ENCODE peak calls at places on chromosome 15, in eight cellular contexts. D is stimulated activated CD4-positive, alpha-beta T cell treated with anti-CD3 and anti-CD28 coated beads, Interleukin-15, amount 100 ng/mL, for 1 hour; E is activated CD4-positive, CD25-positive, alpha-beta regulatory T cell; X is Right ventricle myocardium superior; V is globus pallidus; H is GM13976; Z is neural crest cell; L is COR-L47. P is an unnamed sample.

GRCh38 chr15:52423852-52424251 is 104.8 kb downstream of the MYO5A start:
- DNase-seq in D (no peak), E (no peak), X (no peak), V (no peak), H (no peak), Z (no peak), L (no peak), P (no peak)

GRCh38 chr15:57570994-57571393 is 20.7 kb upstream of the MYZAP start:
- DNase-seq in D (no peak), E (no peak), X (no peak), V (no peak), H (no peak), Z (no peak), L (no peak), P (no peak)

GRCh38 chr15:63188247-63188936 is 1.0 kb upstream of the RAB8B start:
- DNase-seq in D (no peak), E (no peak), X (no peak), V (no peak), H (peak), Z (no peak), L (no peak), P (no peak)

GRCh38 chr15:81526029-81526428 is 152.0 kb upstream of the TMC3 start:
- DNase-seq in D (no peak), E (no peak), X (no peak), V (no peak), H (no peak), Z (no peak), L (no peak), P (no peak)

GRCh38 chr15:29613951-29614382 is 208.3 kb downstream of the TJP1 start:
- DNase-seq in D (no peak), E (no peak), X (no peak), V (no peak), H (no peak), Z (no peak), L (peak), P (no peak)

GRCh38 chr15:90597477-90598052 is 67.8 kb downstream of the CRTC3 start:
- DNase-seq in D (no peak), E (no peak), X (no peak), V (no peak), H (peak), Z (no peak), L (no peak), P (no peak)

GRCh38 chr15:50380089-50380488 is 25.1 kb upstream of the GABPB1 start:
- DNase-seq in D (no peak), E (no peak), X (no peak), V (no peak), H (no peak), Z (no peak), L (no peak), P (no peak)

GRCh38 chr15:69311319-69311721 is 12.6 kb downstream of the PAQR5 start:
- DNase-seq in D (no peak), E (no peak), X (no peak), V (no peak), H (no peak), Z (no peak), L (no peak), P (no peak)

GRCh38 chr15:47244361-47244760 is 472.9 kb upstream of the SEMA6D start:
- DNase-seq in D (no peak), E (no peak), X (no peak), V (no peak), H (no peak), Z (no peak), L (no peak), P (no peak)

GRCh38 chr15:31511707-31512310 is 185.2 kb downstream of the KLF13 start:
- DNase-seq in D (no peak), E (no peak), X (no peak), V (no peak), H (peak), Z (no peak), L (no peak), P (no peak)

GRCh38 chr15:101558217-101558941 is 68.9 kb upstream of the PCSK6 start:
- DNase-seq in D (no peak), E (no peak), X (no peak), V (no peak), H (no peak), Z (no peak), L (no peak), P (no peak)

GRCh38 chr15:42939841-42940240 is 19.3 kb upstream of the TTBK2 start:
- DNase-seq in D (no peak), E (no peak), X (no peak), V (no peak), H (no peak), Z (no peak), L (no peak), P (no peak)

GRCh38 chr15:94324835-94325767 is 93.7 kb downstream of the MCTP2 start:
- DNase-seq in D (no peak), E (no peak), X (no peak), V (no peak), H (no peak), Z (no peak), L (no peak), P (no peak)

GRCh38 chr15:25903024-25903581 is 40.0 kb upstream of the ATP10A start:
- DNase-seq in D (no peak), E (no peak), X (no peak), V (no peak), H (no peak), Z (no peak), L (no peak), P (no peak)

GRCh38 chr15:77530576-77530975 is 102.1 kb downstream of the LINGO1 start:
- DNase-seq in D (no peak), E (no peak), X (no peak), V (no peak), H (no peak), Z (no peak), L (no peak), P (no peak)

GRCh38 chr15:80090879-80091503 is 31.5 kb downstream of the ZFAND6 start:
- DNase-seq in D (no peak), E (no peak), X (no peak), V (no peak), H (no peak), Z (no peak), L (no peak), P (no peak)

GRCh38 chr15:71048913-71049675 is 66.2 kb upstream of the THSD4 start:
- DNase-seq in D (no peak), E (no peak), X (no peak), V (no peak), H (no peak), Z (no peak), L (no peak), P (no peak)

GRCh38 chr15:37891754-37892368 is 42.6 kb upstream of the TMCO5A start:
- DNase-seq in D (no peak), E (no peak), X (no peak), V (peak), H (no peak), Z (no peak), L (peak), P (peak)

GRCh38 chr15:69941931-69942471 is 155.7 kb downstream of the TLE3 start:
- DNase-seq in D (no peak), E (no peak), X (no peak), V (no peak), H (no peak), Z (no peak), L (no peak), P (no peak)